ENCODE peak calls at places on chromosomes 4 and X, in four cellular contexts. Y is hepatocyte, E is caudate nucleus, I is G401. C is an unnamed sample.
A peak's percentile ranks its signal among the peaks of the same experiment; 100 is the strongest.

GRCh38 chrX:72243472-72243871 is 4.6 kb upstream of the ERCC6L start:
- DNase-seq in Y (no peak), E (no peak), I (no peak), C (no peak)

GRCh38 chr4:41620594-41621256 is 82.8 kb downstream of the LIMCH1 start:
- DNase-seq in Y (no peak), E (no peak), I (no peak), C (no peak)

GRCh38 chr4:3770323-3771166 is 4.4 kb downstream of the ADRA2C start:
- DNase-seq in Y (no peak), E (no peak), I (no peak), C (no peak)

GRCh38 chr4:98113005-98113404 is 30.3 kb downstream of the STPG2 start:
- DNase-seq in Y (peak; percentile 60), E (no peak), I (peak; percentile 82), C (no peak)

GRCh38 chr4:73067971-73068394 is 1.5 kb downstream of the COX18 start:
- DNase-seq in Y (no peak), E (no peak), I (no peak), C (no peak)

GRCh38 chrX:18886344-18887161 is 97.4 kb downstream of the PHKA2 start:
- DNase-seq in Y (peak; percentile 76), E (no peak), I (peak; percentile 85), C (peak; percentile 92)

GRCh38 chr4:4254666-4255065 is 6.6 kb upstream of the TMEM128 start:
- DNase-seq in Y (no peak), E (peak; percentile 19), I (peak; percentile 2), C (no peak)

GRCh38 chr4:102579794-102580462 is 78.8 kb downstream of the NFKB1 start:
- DNase-seq in Y (no peak), E (no peak), I (no peak), C (no peak)

GRCh38 chr4:76090241-76090691 is 15.8 kb downstream of the ART3 start:
- DNase-seq in Y (peak; percentile 34), E (no peak), I (no peak), C (no peak)

GRCh38 chr4:24226018-24226417 is 336.2 kb upstream of the PPARGC1A start:
- DNase-seq in Y (no peak), E (no peak), I (no peak), C (no peak)

GRCh38 chrX:115503099-115503498 is 57.9 kb upstream of the PLS3 start:
- DNase-seq in Y (peak; percentile 14), E (no peak), I (no peak), C (no peak)

GRCh38 chrX:123835661-123836371 is 24.0 kb upstream of the XIAP start:
- DNase-seq in Y (peak; percentile 20), E (no peak), I (no peak), C (no peak)

GRCh38 chr4:113584407-113585150 is 177.0 kb downstream of the CAMK2D start:
- DNase-seq in Y (peak; percentile 17), E (no peak), I (peak; percentile 80), C (no peak)

GRCh38 chr4:37890501-37891220 is at the start of gene TBC1D1:
- DNase-seq in Y (peak; percentile 30), E (no peak), I (peak; percentile 75), C (no peak)

GRCh38 chr4:127622923-127623754 is 9.6 kb upstream of the INTU start:
- DNase-seq in Y (peak; percentile 73), E (no peak), I (peak; percentile 12), C (no peak)

GRCh38 chrX:132508834-132509233 is 20.0 kb upstream of the MBNL3 start:
- DNase-seq in Y (no peak), E (no peak), I (no peak), C (no peak)

GRCh38 chr4:121950680-121951569 is 935 bp downstream of the TRPC3 start:
- DNase-seq in Y (peak; percentile 49), E (no peak), I (no peak), C (no peak)

GRCh38 chr4:173025131-173025530 is 143.5 kb upstream of the GALNT7 start:
- DNase-seq in Y (peak; percentile 84), E (no peak), I (peak; percentile 80), C (peak; percentile 88)

GRCh38 chrX:40054793-40055192 is 43.0 kb downstream of the BCOR start:
- DNase-seq in Y (peak; percentile 46), E (no peak), I (no peak), C (no peak)

GRCh38 chr4:36385951-36386561 is 104.6 kb downstream of the DTHD1 start:
- DNase-seq in Y (no peak), E (no peak), I (no peak), C (no peak)

GRCh38 chrX:74535211-74535621 is 79.2 kb downstream of the RLIM start:
- DNase-seq in Y (peak; percentile 62), E (peak; percentile 0), I (peak; percentile 75), C (no peak)

GRCh38 chrX:69268637-69269036 is 103.4 kb upstream of the PJA1 start:
- DNase-seq in Y (no peak), E (no peak), I (no peak), C (no peak)

GRCh38 chr4:1403591-1404572 is 2.4 kb downstream of the NKX1-1 start:
- DNase-seq in Y (peak; percentile 5), E (no peak), I (no peak), C (no peak)

GRCh38 chrX:17375631-17376380 is 806 bp downstream of the NHS start:
- DNase-seq in Y (peak; percentile 46), E (no peak), I (peak; percentile 23), C (no peak)

GRCh38 chr4:1232661-1233621 is 16.0 kb downstream of the CTBP1 start:
- DNase-seq in Y (peak; percentile 66), E (no peak), I (peak; percentile 54), C (no peak)

GRCh38 chr4:14864365-14864762 is 137.9 kb upstream of the CPEB2 start:
- DNase-seq in Y (no peak), E (no peak), I (no peak), C (no peak)

GRCh38 chr4:56405016-56405415 is 17.7 kb upstream of the AASDH start:
- DNase-seq in Y (no peak), E (no peak), I (no peak), C (no peak)

GRCh38 chr4:166391501-166391900 is 518.5 kb downstream of the TLL1 start:
- DNase-seq in Y (no peak), E (no peak), I (no peak), C (no peak)

GRCh38 chr4:3443750-3444309 is 2.1 kb downstream of the HGFAC start:
- DNase-seq in Y (no peak), E (no peak), I (no peak), C (no peak)

C was measured in esophagus muscularis mucosa.